ENCODE peak calls at places on chromosomes 2 and 18, in six cellular contexts. Z is activated CD4-positive, alpha-beta T cell treated with anti-CD3 and anti-CD28 coated beads for 4 hours; E is psoas muscle; L is NCI-H1105; I is AG09309; G is ACHN. Y is an unnamed sample.

GRCh38 chr18:51029694-51030536 is at the start of gene SMAD4:
- DNase-seq in G (peak), Z (peak), E (peak), L (peak), I (peak), Y (peak)

GRCh38 chr2:70959271-70959761 is 19.1 kb upstream of the ANKRD53 start:
- DNase-seq in Z (no peak), G (no peak), L (no peak), E (no peak), I (no peak), Y (no peak)

GRCh38 chr18:50006470-50007046 is 188.4 kb downstream of the MYO5B start:
- DNase-seq in L (no peak), G (no peak), I (no peak), E (no peak), Z (no peak), Y (no peak)

GRCh38 chr2:233867993-233868532 is at the start of gene MSL3B:
- DNase-seq in Z (peak), L (no peak), I (no peak), E (no peak), G (peak), Y (no peak)

GRCh38 chr2:174771631-174772491 is 7.6 kb upstream of the CHRNA1 start:
- DNase-seq in L (peak), G (peak), E (peak), I (peak), Z (peak), Y (peak)

GRCh38 chr2:219526320-219527075 is 12.2 kb downstream of the ASIC4 start:
- DNase-seq in G (no peak), I (no peak), L (no peak), Z (no peak), E (no peak), Y (no peak)

GRCh38 chr2:134869941-134870736 is 31.7 kb downstream of the ACMSD start:
- DNase-seq in E (no peak), Z (no peak), L (no peak), G (no peak), I (no peak), Y (peak)

GRCh38 chr2:29449499-29449898 is 334.3 kb downstream of the CLIP4 start:
- DNase-seq in G (no peak), Z (no peak), L (no peak), I (no peak), E (no peak), Y (no peak)

GRCh38 chr2:27765621-27766286 is 5.8 kb upstream of the MRPL33 start:
- DNase-seq in I (no peak), G (no peak), E (peak), Z (peak), L (peak), Y (peak)

GRCh38 chr2:68287580-68288441 is 31.9 kb downstream of the CNRIP1 start:
- DNase-seq in I (peak), E (no peak), Z (no peak), L (no peak), G (no peak), Y (peak)

GRCh38 chr2:171529914-171530313 is 7.6 kb downstream of the CYBRD1 start:
- DNase-seq in I (no peak), L (no peak), G (peak), E (no peak), Z (no peak), Y (no peak)

GRCh38 chr18:58784601-58785137 is 80.0 kb upstream of the ZNF532 start:
- DNase-seq in I (no peak), E (no peak), G (peak), Z (no peak), L (no peak), Y (no peak)

GRCh38 chr2:232085179-232085578 is 123.7 kb downstream of the DIS3L2 start:
- DNase-seq in G (no peak), E (no peak), L (no peak), I (no peak), Z (no peak), Y (no peak)

GRCh38 chr18:1104265-1104792 is 199.7 kb downstream of the ADCYAP1 start:
- DNase-seq in L (no peak), G (no peak), E (no peak), Z (no peak), I (no peak), Y (no peak)

GRCh38 chr2:240395896-240396622 is 39.4 kb upstream of the GPC1 start:
- DNase-seq in E (no peak), I (no peak), L (no peak), G (no peak), Z (no peak), Y (no peak)

GRCh38 chr2:156748238-156748637 is 312.1 kb downstream of the GPD2 start:
- DNase-seq in L (no peak), E (no peak), G (no peak), I (no peak), Z (no peak), Y (no peak)

GRCh38 chr2:135744761-135745314 is 3.2 kb downstream of the UBXN4 start:
- DNase-seq in G (peak), Z (peak), E (no peak), I (no peak), L (no peak), Y (no peak)

GRCh38 chr2:8714283-8714682 is 32.4 kb downstream of the ID2 start:
- DNase-seq in E (no peak), Z (no peak), I (no peak), G (no peak), L (no peak), Y (no peak)

GRCh38 chr2:28610583-28611201 is 114.8 kb downstream of the PLB1 start:
- DNase-seq in G (peak), L (no peak), I (peak), Z (peak), E (peak), Y (no peak)

GRCh38 chr2:113974727-113975126 is 84.8 kb downstream of the ACTR3 start:
- DNase-seq in G (no peak), I (no peak), E (no peak), Z (no peak), L (no peak), Y (no peak)

GRCh38 chr2:138276367-138276766 is 225.2 kb upstream of the SPOPL start:
- DNase-seq in G (no peak), E (no peak), Z (no peak), L (no peak), I (no peak), Y (no peak)

GRCh38 chr2:215476424-215476823 is 40.6 kb upstream of the FN1 start:
- DNase-seq in L (no peak), E (no peak), I (no peak), G (no peak), Z (no peak), Y (no peak)

GRCh38 chr18:58349650-58350049 is 279.2 kb downstream of the ALPK2 start:
- DNase-seq in E (no peak), I (no peak), G (no peak), Z (no peak), L (no peak), Y (no peak)

GRCh38 chr2:68579689-68580088 is 63.7 kb upstream of the PROKR1 start:
- DNase-seq in Z (no peak), E (no peak), L (no peak), G (no peak), I (no peak), Y (no peak)

GRCh38 chr2:128716371-128716770 is 397.7 kb upstream of the HS6ST1 start:
- DNase-seq in L (no peak), I (no peak), G (no peak), Z (no peak), E (no peak), Y (no peak)

GRCh38 chr18:2354292-2354691 is 217.0 kb downstream of the METTL4 start:
- DNase-seq in G (no peak), Z (no peak), L (no peak), I (no peak), E (no peak), Y (no peak)

GRCh38 chr2:109554758-109555157 is 59.0 kb downstream of the SEPTIN10 start:
- DNase-seq in G (no peak), E (no peak), I (no peak), L (no peak), Z (no peak), Y (no peak)

Y was measured in right lobe of liver.